ENCODE peak calls at places on chromosomes 5 and 9, in ten cellular contexts. One of them, this sample, is unnamed.

GRCh38 chr5:169545762-169546161 is 37.8 kb upstream of the SPDL1 start:
- DNase-seq in omental fat pad: no peak
- DNase-seq in ureter: no peak
- DNase-seq in NCI-H2171: no peak
- DNase-seq in GM19239: no peak
- DNase-seq in EL: peak
- DNase-seq in activated CD8-positive, alpha-beta memory T cell treated with anti-CD3 and anti-CD28 coated beads, Interleukin-2, amount 50 U/mL, for 48 hours: no peak
- DNase-seq in T-helper 9 cell: no peak
- DNase-seq in HEK293T: no peak
- DNase-seq in renal cortical epithelial cell: peak
- DNase-seq in this sample: no peak

GRCh38 chr5:10842823-10843222 is 81.8 kb upstream of the DAP start:
- DNase-seq in omental fat pad: no peak
- DNase-seq in ureter: no peak
- DNase-seq in NCI-H2171: no peak
- DNase-seq in GM19239: no peak
- DNase-seq in EL: no peak
- DNase-seq in activated CD8-positive, alpha-beta memory T cell treated with anti-CD3 and anti-CD28 coated beads, Interleukin-2, amount 50 U/mL, for 48 hours: no peak
- DNase-seq in T-helper 9 cell: no peak
- DNase-seq in HEK293T: no peak
- DNase-seq in renal cortical epithelial cell: no peak
- DNase-seq in this sample: no peak

GRCh38 chr5:171162602-171163001 is 146.4 kb upstream of the TLX3 start:
- DNase-seq in omental fat pad: no peak
- DNase-seq in ureter: no peak
- DNase-seq in NCI-H2171: no peak
- DNase-seq in GM19239: no peak
- DNase-seq in EL: peak
- DNase-seq in activated CD8-positive, alpha-beta memory T cell treated with anti-CD3 and anti-CD28 coated beads, Interleukin-2, amount 50 U/mL, for 48 hours: no peak
- DNase-seq in T-helper 9 cell: no peak
- DNase-seq in HEK293T: peak
- DNase-seq in renal cortical epithelial cell: peak
- DNase-seq in this sample: no peak

GRCh38 chr5:157778121-157778805 is 34.8 kb downstream of the LSM11 start:
- DNase-seq in omental fat pad: no peak
- DNase-seq in ureter: no peak
- DNase-seq in NCI-H2171: peak
- DNase-seq in GM19239: no peak
- DNase-seq in EL: peak
- DNase-seq in activated CD8-positive, alpha-beta memory T cell treated with anti-CD3 and anti-CD28 coated beads, Interleukin-2, amount 50 U/mL, for 48 hours: no peak
- DNase-seq in T-helper 9 cell: no peak
- DNase-seq in HEK293T: no peak
- DNase-seq in renal cortical epithelial cell: peak
- DNase-seq in this sample: peak

GRCh38 chr5:139210585-139210984 is 12.4 kb upstream of the SIL1 start:
- DNase-seq in omental fat pad: no peak
- DNase-seq in ureter: no peak
- DNase-seq in NCI-H2171: no peak
- DNase-seq in GM19239: no peak
- DNase-seq in EL: no peak
- DNase-seq in activated CD8-positive, alpha-beta memory T cell treated with anti-CD3 and anti-CD28 coated beads, Interleukin-2, amount 50 U/mL, for 48 hours: no peak
- DNase-seq in T-helper 9 cell: no peak
- DNase-seq in HEK293T: no peak
- DNase-seq in renal cortical epithelial cell: no peak
- DNase-seq in this sample: no peak

GRCh38 chr5:128328479-128328878 is 209.6 kb downstream of the FBN2 start:
- DNase-seq in omental fat pad: no peak
- DNase-seq in ureter: no peak
- DNase-seq in NCI-H2171: no peak
- DNase-seq in GM19239: no peak
- DNase-seq in EL: no peak
- DNase-seq in activated CD8-positive, alpha-beta memory T cell treated with anti-CD3 and anti-CD28 coated beads, Interleukin-2, amount 50 U/mL, for 48 hours: no peak
- DNase-seq in T-helper 9 cell: no peak
- DNase-seq in HEK293T: no peak
- DNase-seq in renal cortical epithelial cell: no peak
- DNase-seq in this sample: no peak

GRCh38 chr9:137222190-137223077 is at the start of gene RNF208:
- DNase-seq in omental fat pad: no peak
- DNase-seq in ureter: no peak
- DNase-seq in NCI-H2171: peak
- DNase-seq in GM19239: peak
- DNase-seq in EL: peak
- DNase-seq in activated CD8-positive, alpha-beta memory T cell treated with anti-CD3 and anti-CD28 coated beads, Interleukin-2, amount 50 U/mL, for 48 hours: no peak
- DNase-seq in T-helper 9 cell: no peak
- DNase-seq in HEK293T: no peak
- DNase-seq in renal cortical epithelial cell: no peak
- DNase-seq in this sample: no peak

GRCh38 chr9:4143951-4144717 is 155.7 kb downstream of the GLIS3 start:
- DNase-seq in omental fat pad: no peak
- DNase-seq in ureter: no peak
- DNase-seq in NCI-H2171: no peak
- DNase-seq in GM19239: no peak
- DNase-seq in EL: peak
- DNase-seq in activated CD8-positive, alpha-beta memory T cell treated with anti-CD3 and anti-CD28 coated beads, Interleukin-2, amount 50 U/mL, for 48 hours: no peak
- DNase-seq in T-helper 9 cell: no peak
- DNase-seq in HEK293T: no peak
- DNase-seq in renal cortical epithelial cell: peak
- DNase-seq in this sample: no peak

GRCh38 chr5:110414360-110414759 is 312.1 kb downstream of the TMEM232 start:
- DNase-seq in omental fat pad: no peak
- DNase-seq in ureter: no peak
- DNase-seq in NCI-H2171: no peak
- DNase-seq in GM19239: no peak
- DNase-seq in EL: peak
- DNase-seq in activated CD8-positive, alpha-beta memory T cell treated with anti-CD3 and anti-CD28 coated beads, Interleukin-2, amount 50 U/mL, for 48 hours: no peak
- DNase-seq in T-helper 9 cell: no peak
- DNase-seq in HEK293T: no peak
- DNase-seq in renal cortical epithelial cell: peak
- DNase-seq in this sample: no peak

GRCh38 chr9:135850737-135851136 is 56.6 kb downstream of the CAMSAP1 start:
- DNase-seq in omental fat pad: no peak
- DNase-seq in ureter: no peak
- DNase-seq in NCI-H2171: no peak
- DNase-seq in GM19239: no peak
- DNase-seq in EL: no peak
- DNase-seq in activated CD8-positive, alpha-beta memory T cell treated with anti-CD3 and anti-CD28 coated beads, Interleukin-2, amount 50 U/mL, for 48 hours: no peak
- DNase-seq in T-helper 9 cell: no peak
- DNase-seq in HEK293T: no peak
- DNase-seq in renal cortical epithelial cell: no peak
- DNase-seq in this sample: no peak

GRCh38 chr5:40615586-40616193 is 64.0 kb upstream of the PTGER4 start:
- DNase-seq in omental fat pad: no peak
- DNase-seq in ureter: no peak
- DNase-seq in NCI-H2171: no peak
- DNase-seq in GM19239: no peak
- DNase-seq in EL: peak
- DNase-seq in activated CD8-positive, alpha-beta memory T cell treated with anti-CD3 and anti-CD28 coated beads, Interleukin-2, amount 50 U/mL, for 48 hours: no peak
- DNase-seq in T-helper 9 cell: no peak
- DNase-seq in HEK293T: no peak
- DNase-seq in renal cortical epithelial cell: no peak
- DNase-seq in this sample: no peak

GRCh38 chr5:32001284-32001683 is 172.8 kb downstream of the GOLPH3 start:
- DNase-seq in omental fat pad: no peak
- DNase-seq in ureter: no peak
- DNase-seq in NCI-H2171: no peak
- DNase-seq in GM19239: no peak
- DNase-seq in EL: no peak
- DNase-seq in activated CD8-positive, alpha-beta memory T cell treated with anti-CD3 and anti-CD28 coated beads, Interleukin-2, amount 50 U/mL, for 48 hours: no peak
- DNase-seq in T-helper 9 cell: no peak
- DNase-seq in HEK293T: no peak
- DNase-seq in renal cortical epithelial cell: no peak
- DNase-seq in this sample: no peak

GRCh38 chr5:158943057-158943456 is 156.7 kb downstream of the EBF1 start:
- DNase-seq in omental fat pad: peak
- DNase-seq in ureter: no peak
- DNase-seq in NCI-H2171: no peak
- DNase-seq in GM19239: no peak
- DNase-seq in EL: peak
- DNase-seq in activated CD8-positive, alpha-beta memory T cell treated with anti-CD3 and anti-CD28 coated beads, Interleukin-2, amount 50 U/mL, for 48 hours: no peak
- DNase-seq in T-helper 9 cell: no peak
- DNase-seq in HEK293T: no peak
- DNase-seq in renal cortical epithelial cell: peak
- DNase-seq in this sample: no peak

GRCh38 chr5:153256-153655 is 38.0 kb upstream of the LRRC14B start:
- DNase-seq in omental fat pad: no peak
- DNase-seq in ureter: no peak
- DNase-seq in NCI-H2171: no peak
- DNase-seq in GM19239: no peak
- DNase-seq in EL: peak
- DNase-seq in activated CD8-positive, alpha-beta memory T cell treated with anti-CD3 and anti-CD28 coated beads, Interleukin-2, amount 50 U/mL, for 48 hours: peak
- DNase-seq in T-helper 9 cell: no peak
- DNase-seq in HEK293T: no peak
- DNase-seq in renal cortical epithelial cell: no peak
- DNase-seq in this sample: no peak

GRCh38 chr9:111108946-111109345 is 70.7 kb upstream of the LPAR1 start:
- DNase-seq in omental fat pad: no peak
- DNase-seq in ureter: no peak
- DNase-seq in NCI-H2171: no peak
- DNase-seq in GM19239: no peak
- DNase-seq in EL: peak
- DNase-seq in activated CD8-positive, alpha-beta memory T cell treated with anti-CD3 and anti-CD28 coated beads, Interleukin-2, amount 50 U/mL, for 48 hours: no peak
- DNase-seq in T-helper 9 cell: no peak
- DNase-seq in HEK293T: no peak
- DNase-seq in renal cortical epithelial cell: no peak
- DNase-seq in this sample: no peak

GRCh38 chr9:110192531-110193326 is 15.2 kb downstream of the C9orf152 start:
- DNase-seq in omental fat pad: no peak
- DNase-seq in ureter: no peak
- DNase-seq in NCI-H2171: no peak
- DNase-seq in GM19239: no peak
- DNase-seq in EL: peak
- DNase-seq in activated CD8-positive, alpha-beta memory T cell treated with anti-CD3 and anti-CD28 coated beads, Interleukin-2, amount 50 U/mL, for 48 hours: no peak
- DNase-seq in T-helper 9 cell: no peak
- DNase-seq in HEK293T: no peak
- DNase-seq in renal cortical epithelial cell: peak
- DNase-seq in this sample: no peak

GRCh38 chr9:35350212-35350611 is 139.7 kb upstream of the RUSC2 start:
- DNase-seq in omental fat pad: no peak
- DNase-seq in ureter: no peak
- DNase-seq in NCI-H2171: no peak
- DNase-seq in GM19239: no peak
- DNase-seq in EL: no peak
- DNase-seq in activated CD8-positive, alpha-beta memory T cell treated with anti-CD3 and anti-CD28 coated beads, Interleukin-2, amount 50 U/mL, for 48 hours: no peak
- DNase-seq in T-helper 9 cell: no peak
- DNase-seq in HEK293T: no peak
- DNase-seq in renal cortical epithelial cell: no peak
- DNase-seq in this sample: no peak

GRCh38 chr9:130074391-130075115 is 20.8 kb downstream of the GPR107 start:
- DNase-seq in omental fat pad: no peak
- DNase-seq in ureter: no peak
- DNase-seq in NCI-H2171: no peak
- DNase-seq in GM19239: no peak
- DNase-seq in EL: no peak
- DNase-seq in activated CD8-positive, alpha-beta memory T cell treated with anti-CD3 and anti-CD28 coated beads, Interleukin-2, amount 50 U/mL, for 48 hours: no peak
- DNase-seq in T-helper 9 cell: no peak
- DNase-seq in HEK293T: no peak
- DNase-seq in renal cortical epithelial cell: no peak
- DNase-seq in this sample: no peak

GRCh38 chr5:178404987-178405386 is 172.4 kb upstream of the PHYKPL start:
- DNase-seq in omental fat pad: no peak
- DNase-seq in ureter: no peak
- DNase-seq in NCI-H2171: peak
- DNase-seq in GM19239: no peak
- DNase-seq in EL: no peak
- DNase-seq in activated CD8-positive, alpha-beta memory T cell treated with anti-CD3 and anti-CD28 coated beads, Interleukin-2, amount 50 U/mL, for 48 hours: no peak
- DNase-seq in T-helper 9 cell: no peak
- DNase-seq in HEK293T: no peak
- DNase-seq in renal cortical epithelial cell: no peak
- DNase-seq in this sample: no peak

GRCh38 chr5:34749431-34749872 is 89.5 kb upstream of the TTC23L start:
- DNase-seq in omental fat pad: no peak
- DNase-seq in ureter: no peak
- DNase-seq in NCI-H2171: no peak
- DNase-seq in GM19239: no peak
- DNase-seq in EL: peak
- DNase-seq in activated CD8-positive, alpha-beta memory T cell treated with anti-CD3 and anti-CD28 coated beads, Interleukin-2, amount 50 U/mL, for 48 hours: no peak
- DNase-seq in T-helper 9 cell: no peak
- DNase-seq in HEK293T: no peak
- DNase-seq in renal cortical epithelial cell: no peak
- DNase-seq in this sample: no peak

GRCh38 chr5:172335721-172336120 is 52.2 kb upstream of the UBTD2 start:
- DNase-seq in omental fat pad: no peak
- DNase-seq in ureter: no peak
- DNase-seq in NCI-H2171: no peak
- DNase-seq in GM19239: no peak
- DNase-seq in EL: no peak
- DNase-seq in activated CD8-positive, alpha-beta memory T cell treated with anti-CD3 and anti-CD28 coated beads, Interleukin-2, amount 50 U/mL, for 48 hours: no peak
- DNase-seq in T-helper 9 cell: no peak
- DNase-seq in HEK293T: no peak
- DNase-seq in renal cortical epithelial cell: no peak
- DNase-seq in this sample: no peak

GRCh38 chr9:97571664-97572063 is 61.5 kb downstream of the TSTD2 start:
- DNase-seq in omental fat pad: no peak
- DNase-seq in ureter: peak
- DNase-seq in NCI-H2171: no peak
- DNase-seq in GM19239: no peak
- DNase-seq in EL: no peak
- DNase-seq in activated CD8-positive, alpha-beta memory T cell treated with anti-CD3 and anti-CD28 coated beads, Interleukin-2, amount 50 U/mL, for 48 hours: peak
- DNase-seq in T-helper 9 cell: no peak
- DNase-seq in HEK293T: no peak
- DNase-seq in renal cortical epithelial cell: no peak
- DNase-seq in this sample: no peak

GRCh38 chr5:153598099-153598498 is 107.6 kb downstream of the GRIA1 start:
- DNase-seq in omental fat pad: no peak
- DNase-seq in ureter: no peak
- DNase-seq in NCI-H2171: no peak
- DNase-seq in GM19239: peak
- DNase-seq in EL: no peak
- DNase-seq in activated CD8-positive, alpha-beta memory T cell treated with anti-CD3 and anti-CD28 coated beads, Interleukin-2, amount 50 U/mL, for 48 hours: no peak
- DNase-seq in T-helper 9 cell: no peak
- DNase-seq in HEK293T: no peak
- DNase-seq in renal cortical epithelial cell: no peak
- DNase-seq in this sample: no peak

This sample was measured in stomach.